ENCODE peak calls at places on chromosomes 1 and 21, in ten cellular contexts. One of them, this sample, is unnamed. For H3K4me1, the result is how much of the 10 kb centered on the place peaks cover.

GRCh38 chr1:159924025-159924790 is 1.1 kb downstream of the TAGLN2 start:
- DNase-seq in tibial nerve: peak
- DNase-seq in tibial artery: peak
- DNase-seq in IMR-90: peak
- DNase-seq in stomach: peak
- DNase-seq in osteoblast: peak
- DNase-seq in CD8-positive, alpha-beta T cell: peak
- DNase-seq in heart left ventricle: peak
- DNase-seq in right lobe of liver: peak
- DNase-seq in lower lobe of right lung: peak
- DNase-seq in this sample: peak

GRCh38 chr21:46509760-46510159 is 51.1 kb downstream of the DIP2A start:
- DNase-seq in osteoblast: peak
- DNase-seq in IMR-90: peak
- DNase-seq in heart left ventricle: no peak
- DNase-seq in tibial nerve: no peak
- DNase-seq in right lobe of liver: peak
- DNase-seq in tibial artery: no peak
- DNase-seq in lower lobe of right lung: no peak
- DNase-seq in CD8-positive, alpha-beta T cell: no peak
- DNase-seq in stomach: peak
- DNase-seq in this sample: no peak

GRCh38 chr21:28100366-28100765 is 892.3 kb downstream of the LTN1 start:
- DNase-seq in stomach: no peak
- DNase-seq in CD8-positive, alpha-beta T cell: no peak
- DNase-seq in lower lobe of right lung: no peak
- DNase-seq in IMR-90: no peak
- DNase-seq in tibial nerve: no peak
- DNase-seq in heart left ventricle: no peak
- DNase-seq in right lobe of liver: no peak
- DNase-seq in tibial artery: no peak
- DNase-seq in osteoblast: peak
- DNase-seq in this sample: no peak

GRCh38 chr1:8218351-8219092 is 99.4 kb upstream of the SLC45A1 start:
- DNase-seq in right lobe of liver: no peak
- DNase-seq in heart left ventricle: no peak
- DNase-seq in osteoblast: no peak
- DNase-seq in lower lobe of right lung: no peak
- DNase-seq in tibial artery: no peak
- DNase-seq in stomach: no peak
- DNase-seq in tibial nerve: no peak
- DNase-seq in IMR-90: peak
- DNase-seq in CD8-positive, alpha-beta T cell: no peak
- DNase-seq in this sample: no peak

GRCh38 chr1:205310981-205311704 is 10.4 kb downstream of the NUAK2 start:
- DNase-seq in tibial artery: no peak
- DNase-seq in IMR-90: no peak
- DNase-seq in osteoblast: no peak
- DNase-seq in CD8-positive, alpha-beta T cell: no peak
- DNase-seq in right lobe of liver: no peak
- DNase-seq in stomach: no peak
- DNase-seq in lower lobe of right lung: no peak
- DNase-seq in tibial nerve: no peak
- DNase-seq in heart left ventricle: no peak
- DNase-seq in this sample: no peak

GRCh38 chr1:208741296-208741695 is 497.1 kb upstream of the PLXNA2 start:
- DNase-seq in heart left ventricle: no peak
- DNase-seq in tibial artery: no peak
- DNase-seq in lower lobe of right lung: no peak
- DNase-seq in osteoblast: peak
- DNase-seq in right lobe of liver: no peak
- DNase-seq in stomach: no peak
- DNase-seq in CD8-positive, alpha-beta T cell: no peak
- DNase-seq in IMR-90: no peak
- DNase-seq in tibial nerve: no peak
- DNase-seq in this sample: no peak

GRCh38 chr1:211912064-211912463 is 81.5 kb upstream of the LPGAT1 start:
- DNase-seq in osteoblast: no peak
- DNase-seq in CD8-positive, alpha-beta T cell: no peak
- DNase-seq in right lobe of liver: no peak
- DNase-seq in IMR-90: no peak
- DNase-seq in tibial artery: no peak
- DNase-seq in heart left ventricle: no peak
- DNase-seq in tibial nerve: no peak
- DNase-seq in stomach: no peak
- DNase-seq in lower lobe of right lung: no peak
- DNase-seq in this sample: no peak

GRCh38 chr1:24745711-24746582 is 700 bp downstream of the CLIC4 start:
- DNase-seq in tibial artery: peak
- DNase-seq in tibial nerve: peak
- DNase-seq in IMR-90: peak
- DNase-seq in stomach: peak
- DNase-seq in CD8-positive, alpha-beta T cell: no peak
- DNase-seq in right lobe of liver: peak
- DNase-seq in osteoblast: peak
- DNase-seq in heart left ventricle: peak
- DNase-seq in lower lobe of right lung: peak
- DNase-seq in this sample: peak

GRCh38 chr1:109385417-109385816 is 12.3 kb downstream of the SORT1 start:
- DNase-seq in tibial nerve: no peak
- DNase-seq in stomach: no peak
- DNase-seq in IMR-90: no peak
- DNase-seq in osteoblast: no peak
- DNase-seq in lower lobe of right lung: no peak
- DNase-seq in right lobe of liver: no peak
- DNase-seq in tibial artery: peak
- DNase-seq in heart left ventricle: peak
- DNase-seq in CD8-positive, alpha-beta T cell: no peak
- DNase-seq in this sample: peak

GRCh38 chr1:197924516-197925123 is 7.4 kb downstream of the LHX9 start:
- DNase-seq in lower lobe of right lung: no peak
- DNase-seq in heart left ventricle: no peak
- DNase-seq in tibial nerve: no peak
- DNase-seq in osteoblast: peak
- DNase-seq in right lobe of liver: no peak
- DNase-seq in CD8-positive, alpha-beta T cell: no peak
- DNase-seq in tibial artery: no peak
- DNase-seq in stomach: no peak
- DNase-seq in IMR-90: peak
- DNase-seq in this sample: peak

GRCh38 chr1:16031551-16031950 is 9.7 kb downstream of the CLCNKA start:
- DNase-seq in heart left ventricle: no peak
- DNase-seq in lower lobe of right lung: no peak
- DNase-seq in stomach: no peak
- DNase-seq in CD8-positive, alpha-beta T cell: no peak
- DNase-seq in right lobe of liver: no peak
- DNase-seq in osteoblast: peak
- DNase-seq in tibial artery: no peak
- DNase-seq in IMR-90: no peak
- DNase-seq in tibial nerve: no peak
- DNase-seq in this sample: no peak

GRCh38 chr1:211285196-211285595 is 26.0 kb downstream of the RCOR3 start:
- DNase-seq in osteoblast: peak
- DNase-seq in heart left ventricle: no peak
- DNase-seq in IMR-90: peak
- DNase-seq in tibial nerve: no peak
- DNase-seq in CD8-positive, alpha-beta T cell: no peak
- DNase-seq in lower lobe of right lung: no peak
- DNase-seq in stomach: no peak
- DNase-seq in right lobe of liver: no peak
- DNase-seq in tibial artery: no peak
- DNase-seq in this sample: no peak

GRCh38 chr1:178362784-178363183 is 134.0 kb downstream of the CLEC20A start:
- DNase-seq in stomach: no peak
- DNase-seq in osteoblast: peak
- DNase-seq in right lobe of liver: no peak
- DNase-seq in IMR-90: peak
- DNase-seq in heart left ventricle: no peak
- DNase-seq in tibial artery: no peak
- DNase-seq in CD8-positive, alpha-beta T cell: no peak
- DNase-seq in lower lobe of right lung: no peak
- DNase-seq in tibial nerve: no peak
- DNase-seq in this sample: no peak

GRCh38 chr1:10677508-10678364 is 118.7 kb downstream of the CASZ1 start:
- DNase-seq in IMR-90: no peak
- DNase-seq in right lobe of liver: peak
- DNase-seq in lower lobe of right lung: no peak
- DNase-seq in tibial nerve: no peak
- DNase-seq in stomach: peak
- DNase-seq in CD8-positive, alpha-beta T cell: no peak
- DNase-seq in osteoblast: no peak
- DNase-seq in tibial artery: no peak
- DNase-seq in heart left ventricle: peak
- DNase-seq in this sample: peak

GRCh38 chr1:197180252-197180878 is 33.9 kb upstream of the ASPM start:
- DNase-seq in CD8-positive, alpha-beta T cell: no peak
- DNase-seq in lower lobe of right lung: no peak
- DNase-seq in tibial nerve: no peak
- DNase-seq in osteoblast: no peak
- DNase-seq in heart left ventricle: no peak
- DNase-seq in IMR-90: peak
- DNase-seq in tibial artery: no peak
- DNase-seq in right lobe of liver: no peak
- DNase-seq in stomach: no peak
- DNase-seq in this sample: no peak

GRCh38 chr1:2391034-2391384 is 345 bp downstream of the MORN1 start:
- DNase-seq in lower lobe of right lung: no peak
- DNase-seq in osteoblast: peak
- DNase-seq in tibial nerve: no peak
- DNase-seq in stomach: no peak
- DNase-seq in CD8-positive, alpha-beta T cell: no peak
- DNase-seq in tibial artery: no peak
- DNase-seq in IMR-90: no peak
- DNase-seq in heart left ventricle: no peak
- DNase-seq in right lobe of liver: no peak
- DNase-seq in this sample: no peak

GRCh38 chr1:86640161-86640560 is 64.2 kb upstream of the SH3GLB1 start:
- DNase-seq in right lobe of liver: no peak
- DNase-seq in lower lobe of right lung: no peak
- DNase-seq in osteoblast: no peak
- DNase-seq in tibial artery: no peak
- DNase-seq in stomach: no peak
- DNase-seq in CD8-positive, alpha-beta T cell: no peak
- DNase-seq in IMR-90: no peak
- DNase-seq in heart left ventricle: no peak
- DNase-seq in tibial nerve: no peak
- DNase-seq in this sample: no peak

GRCh38 chr1:152001631-152002584 is 8.2 kb upstream of the S100A10 start:
- DNase-seq in CD8-positive, alpha-beta T cell: peak
- DNase-seq in tibial artery: peak
- DNase-seq in stomach: peak
- DNase-seq in osteoblast: no peak
- DNase-seq in tibial nerve: peak
- DNase-seq in IMR-90: peak
- DNase-seq in lower lobe of right lung: peak
- DNase-seq in heart left ventricle: peak
- DNase-seq in right lobe of liver: peak
- DNase-seq in this sample: peak

GRCh38 chr1:63010898-63011660 is 227.1 kb downstream of the ATG4C start:
- DNase-seq in tibial artery: no peak
- DNase-seq in right lobe of liver: no peak
- DNase-seq in heart left ventricle: no peak
- DNase-seq in stomach: no peak
- DNase-seq in tibial nerve: no peak
- DNase-seq in CD8-positive, alpha-beta T cell: no peak
- DNase-seq in lower lobe of right lung: no peak
- DNase-seq in IMR-90: no peak
- DNase-seq in osteoblast: no peak
- DNase-seq in this sample: no peak
- TF ChIP-seq CTCF in tibial artery: no peak
- TF ChIP-seq CTCF in right lobe of liver: no peak
- TF ChIP-seq CTCF in heart left ventricle: no peak
- TF ChIP-seq CTCF in stomach: no peak
- TF ChIP-seq CTCF in tibial nerve: no peak
- TF ChIP-seq CTCF in CD8-positive, alpha-beta T cell: no peak
- TF ChIP-seq CTCF in lower lobe of right lung: no peak
- TF ChIP-seq CTCF in IMR-90: no peak
- TF ChIP-seq CTCF in osteoblast: no peak
- TF ChIP-seq CTCF in this sample: no peak

GRCh38 chr1:166166400-166166699 is 451 bp downstream of the FAM78B start:
- DNase-seq in tibial artery: no peak
- DNase-seq in lower lobe of right lung: no peak
- DNase-seq in right lobe of liver: no peak
- DNase-seq in heart left ventricle: peak
- DNase-seq in tibial nerve: no peak
- DNase-seq in osteoblast: peak
- DNase-seq in IMR-90: no peak
- DNase-seq in stomach: no peak
- DNase-seq in CD8-positive, alpha-beta T cell: no peak
- DNase-seq in this sample: no peak
- H3K4me3 ChIP-seq in tibial artery: peak
- H3K4me3 ChIP-seq in lower lobe of right lung: peak
- H3K4me3 ChIP-seq in right lobe of liver: peak
- H3K4me3 ChIP-seq in heart left ventricle: peak
- H3K4me3 ChIP-seq in tibial nerve: peak
- H3K4me3 ChIP-seq in osteoblast: no peak
- H3K4me3 ChIP-seq in IMR-90: peak
- H3K4me3 ChIP-seq in stomach: peak
- H3K4me3 ChIP-seq in CD8-positive, alpha-beta T cell: no peak
- H3K4me3 ChIP-seq in this sample: peak

DNA sequence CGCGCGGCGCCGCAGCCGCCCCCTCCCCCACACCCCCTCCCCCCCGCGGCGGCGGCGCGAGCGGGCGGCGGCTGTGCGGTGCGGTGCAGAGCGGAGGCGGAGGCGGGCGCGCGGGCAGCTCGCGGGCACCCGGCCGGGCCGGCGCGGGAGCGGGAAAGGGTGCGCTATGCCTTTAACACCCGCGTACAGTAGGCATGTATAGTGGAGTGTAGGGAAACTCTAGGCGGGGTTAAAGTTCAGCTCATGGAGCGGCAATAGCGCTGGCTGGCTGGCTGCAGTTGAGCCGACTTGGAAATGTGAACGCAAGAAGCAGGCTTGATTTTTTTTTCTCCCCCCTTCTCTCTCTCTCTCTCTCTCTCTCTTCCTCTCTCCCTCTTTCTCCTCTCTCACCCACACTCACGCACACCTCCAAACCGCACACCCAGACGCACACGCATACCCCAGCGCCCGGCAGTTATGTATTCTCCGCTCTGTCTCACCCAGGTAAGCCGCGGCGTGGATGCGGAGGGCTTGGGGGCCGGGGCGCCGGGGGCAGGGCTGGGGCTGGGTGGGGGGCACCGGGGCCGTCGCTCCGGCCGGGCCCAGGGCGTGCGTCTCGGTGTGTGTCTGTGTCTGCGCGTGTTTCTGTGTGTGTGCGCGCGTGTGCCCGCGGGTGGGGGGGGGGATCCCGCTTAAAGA is at the start of gene NFIA:
- DNase-seq in tibial nerve: peak
- DNase-seq in stomach: peak
- DNase-seq in right lobe of liver: peak
- DNase-seq in CD8-positive, alpha-beta T cell: no peak
- DNase-seq in lower lobe of right lung: peak
- DNase-seq in tibial artery: peak
- DNase-seq in osteoblast: peak
- DNase-seq in heart left ventricle: peak
- DNase-seq in IMR-90: peak
- DNase-seq in this sample: peak
- H3K4me1 ChIP-seq in tibial nerve: half or more
- H3K4me1 ChIP-seq in stomach: half or more
- H3K4me1 ChIP-seq in right lobe of liver: under half
- H3K4me1 ChIP-seq in CD8-positive, alpha-beta T cell: under half
- H3K4me1 ChIP-seq in lower lobe of right lung: under half
- H3K4me1 ChIP-seq in tibial artery: under half
- H3K4me1 ChIP-seq in osteoblast: under half
- H3K4me1 ChIP-seq in heart left ventricle: half or more
- H3K4me1 ChIP-seq in IMR-90: under half
- H3K4me1 ChIP-seq in this sample: under half

GRCh38 chr1:52264530-52265115 is 101.4 kb downstream of the CC2D1B start:
- DNase-seq in IMR-90: no peak
- DNase-seq in stomach: no peak
- DNase-seq in heart left ventricle: no peak
- DNase-seq in CD8-positive, alpha-beta T cell: no peak
- DNase-seq in tibial nerve: no peak
- DNase-seq in lower lobe of right lung: no peak
- DNase-seq in right lobe of liver: no peak
- DNase-seq in tibial artery: no peak
- DNase-seq in osteoblast: no peak
- DNase-seq in this sample: no peak
- TF ChIP-seq CTCF in IMR-90: no peak
- TF ChIP-seq CTCF in stomach: no peak
- TF ChIP-seq CTCF in heart left ventricle: no peak
- TF ChIP-seq CTCF in CD8-positive, alpha-beta T cell: no peak
- TF ChIP-seq CTCF in tibial nerve: no peak
- TF ChIP-seq CTCF in lower lobe of right lung: peak
- TF ChIP-seq CTCF in right lobe of liver: no peak
- TF ChIP-seq CTCF in tibial artery: no peak
- TF ChIP-seq CTCF in osteoblast: no peak
- TF ChIP-seq CTCF in this sample: peak